ENCODE peak calls at places on chromosomes 4 and X, in six cellular contexts. V is H9, Q is IMR-90, G is mesenchymal stem cell, A is H1, N is trophoblast cell. J is an unnamed sample.

GRCh38 chrX:110454336-110454735 is 95.7 kb downstream of the RTL9 start:
- DNase-seq in V (no peak), G (no peak), N (no peak), Q (no peak), A (no peak), J (no peak)

GRCh38 chr4:56086073-56086521 is 137.4 kb downstream of the CEP135 start:
- DNase-seq in A (no peak), V (peak; percentile 42), Q (no peak), N (no peak), G (peak; percentile 4), J (no peak)

GRCh38 chr4:3442959-3443749 is 1.4 kb downstream of the HGFAC start:
- DNase-seq in Q (no peak), N (peak; percentile 50), V (peak; percentile 73), G (peak; percentile 32), A (peak; percentile 93), J (peak; percentile 50)

GRCh38 chr4:85738721-85739120 is 263.8 kb downstream of the ARHGAP24 start:
- DNase-seq in Q (no peak), V (no peak), N (no peak), G (no peak), A (no peak), J (no peak)

GRCh38 chr4:3463556-3464348 is 646 bp downstream of the DOK7 start:
- DNase-seq in N (no peak), Q (no peak), A (no peak), V (no peak), G (no peak), J (no peak)

GRCh38 chr4:181959121-181959520 is 284.1 kb upstream of the TENM3 start:
- DNase-seq in A (no peak), V (no peak), N (peak; percentile 16), Q (peak; percentile 89), G (peak; percentile 44), J (no peak)

GRCh38 chr4:42915484-42915883 is 23.0 kb downstream of the GRXCR1 start:
- DNase-seq in V (no peak), Q (no peak), N (no peak), G (no peak), A (no peak), J (no peak)

GRCh38 chr4:61489927-61490326 is 289.8 kb downstream of the ADGRL3 start:
- DNase-seq in Q (no peak), V (no peak), N (no peak), A (no peak), G (no peak), J (no peak)

GRCh38 chr4:8694226-8694625 is 101.7 kb downstream of the CPZ start:
- DNase-seq in V (no peak), N (no peak), Q (no peak), G (no peak), A (no peak), J (no peak)

GRCh38 chrX:49701948-49702347 is 6.2 kb upstream of the PAGE1 start:
- DNase-seq in A (no peak), V (no peak), Q (no peak), N (no peak), G (no peak), J (no peak)

GRCh38 chr4:183960912-183961569 is 55.9 kb downstream of the STOX2 start:
- DNase-seq in A (no peak), G (no peak), Q (no peak), N (peak; percentile 53), V (no peak), J (no peak)

GRCh38 chrX:46575991-46576392 is 2.4 kb downstream of the CHST7 start:
- DNase-seq in G (peak; percentile 42), N (no peak), V (no peak), A (no peak), Q (peak; percentile 40), J (no peak)

GRCh38 chrX:11530621-11531020 is 135.1 kb downstream of the ARHGAP6 start:
- DNase-seq in N (no peak), A (no peak), G (peak; percentile 12), Q (peak; percentile 23), V (no peak), J (no peak)

GRCh38 chr4:39950861-39951481 is 26.7 kb downstream of the PDS5A start:
- DNase-seq in A (no peak), G (peak; percentile 25), Q (peak; percentile 19), N (no peak), V (peak; percentile 7), J (no peak)

GRCh38 chr4:140300271-140300970 is 73.0 kb upstream of the SCOC start:
- DNase-seq in N (peak; percentile 26), A (peak; percentile 40), Q (peak; percentile 87), V (peak; percentile 2), G (peak; percentile 69), J (no peak)

GRCh38 chrX:131802836-131803626 is 220.1 kb upstream of the STK26 start:
- DNase-seq in G (no peak), N (peak; percentile 67), A (peak; percentile 51), V (no peak), Q (peak; percentile 52), J (no peak)

GRCh38 chrX:21802844-21803243 is 36.6 kb upstream of the MBTPS2 start:
- DNase-seq in G (no peak), N (no peak), A (no peak), V (no peak), Q (no peak), J (no peak)

GRCh38 chr4:173930329-173930967 is 353.0 kb downstream of the FBXO8 start:
- DNase-seq in A (no peak), G (no peak), Q (no peak), N (no peak), V (no peak), J (no peak)

GRCh38 chr4:38237139-38237538 is 276.9 kb downstream of the PTTG2 start:
- DNase-seq in Q (peak; percentile 55), G (peak; percentile 5), N (no peak), V (no peak), A (no peak), J (no peak)

GRCh38 chr4:185597532-185598188 is 62.4 kb upstream of the PDLIM3 start:
- DNase-seq in Q (peak; percentile 82), A (peak; percentile 81), V (peak; percentile 73), G (peak; percentile 84), N (peak; percentile 59), J (peak; percentile 67)

GRCh38 chr4:8328866-8329559 is 59.5 kb downstream of the HTRA3 start:
- DNase-seq in N (no peak), G (no peak), A (no peak), Q (no peak), V (no peak), J (no peak)

GRCh38 chr4:125316391-125316780 is 1.6 kb downstream of the FAT4 start:
- DNase-seq in V (peak; percentile 56), N (no peak), A (peak; percentile 61), G (no peak), Q (no peak), J (peak; percentile 6)

GRCh38 chr4:150321113-150321512 is 242.9 kb downstream of the DCLK2 start:
- DNase-seq in G (no peak), Q (no peak), N (no peak), A (no peak), V (no peak), J (no peak)

GRCh38 chr4:71029504-71029903 is 36.1 kb downstream of the DCK start:
- DNase-seq in N (no peak), Q (no peak), V (no peak), G (no peak), A (no peak), J (no peak)

GRCh38 chrX:107674480-107675364 is 46.4 kb downstream of the PRPS1 start:
- DNase-seq in Q (no peak), A (no peak), V (no peak), N (no peak), G (peak; percentile 97), J (no peak)

GRCh38 chr4:182764137-182764536 is 153.0 kb downstream of the DCTD start:
- DNase-seq in V (no peak), G (peak; percentile 13), A (no peak), N (no peak), Q (peak; percentile 55), J (no peak)

DNA sequence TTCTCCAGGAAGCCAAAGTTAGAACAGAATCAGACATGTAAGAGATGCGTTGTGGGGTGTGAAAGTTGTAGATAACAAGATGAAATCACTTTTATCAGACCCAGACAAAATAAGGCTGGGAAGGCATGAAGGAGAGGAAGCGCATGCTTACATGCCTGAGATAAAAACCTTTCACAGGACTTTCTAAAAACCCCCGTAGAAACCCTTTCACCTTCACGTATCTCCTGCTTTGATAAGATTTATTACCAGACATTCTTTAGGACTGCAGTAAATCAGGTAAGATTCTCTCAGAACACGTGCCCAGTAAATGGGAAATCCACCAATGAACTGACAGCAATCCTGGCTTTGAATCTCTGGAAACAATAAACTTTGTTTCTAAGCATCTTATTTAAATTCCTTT is 254.5 kb upstream of the LDB2 start:
- DNase-seq in V (no peak), A (no peak), G (no peak), N (no peak), Q (no peak), J (no peak)
- H2AFZ ChIP-seq in V (peak overlapping the region; percentile 78), A (peak overlapping the region; percentile 37), G (no peak overlapping the region), N (no peak overlapping the region), Q (no peak overlapping the region), J (no peak overlapping the region)

GRCh38 chr4:107930821-107931774 is at the start of gene CYP2U1:
- DNase-seq in G (peak; percentile 83), A (peak; percentile 87), N (peak; percentile 71), V (peak; percentile 92), Q (peak; percentile 67), J (peak; percentile 84)
- H3K23ac ChIP-seq in G (no peak within 1 kb of the TSS), A (no peak within 1 kb of the TSS), N (no peak within 1 kb of the TSS), V (no peak within 1 kb of the TSS), Q (peak within 1 kb of the TSS; percentile 82), J (peak within 1 kb of the TSS; percentile 98)

GRCh38 chr4:6468376-6468775 is 4.0 kb downstream of the PPP2R2C start:
- DNase-seq in Q (no peak), G (no peak), A (peak; percentile 4), N (no peak), V (no peak), J (no peak)

GRCh38 chr4:6469144-6469543 is 3.3 kb downstream of the PPP2R2C start:
- DNase-seq in G (no peak), N (no peak), Q (no peak), A (no peak), V (peak; percentile 7), J (no peak)

GRCh38 chr4:6471303-6472007 is 959 bp downstream of the PPP2R2C start:
- DNase-seq in A (peak; percentile 49), G (peak; percentile 6), Q (no peak), V (peak; percentile 41), N (no peak), J (no peak)

GRCh38 chr4:6470502-6471302 is 1.7 kb downstream of the PPP2R2C start:
- DNase-seq in V (peak; percentile 44), A (peak; percentile 70), G (peak; percentile 13), N (no peak), Q (peak; percentile 7), J (no peak)

DNA sequence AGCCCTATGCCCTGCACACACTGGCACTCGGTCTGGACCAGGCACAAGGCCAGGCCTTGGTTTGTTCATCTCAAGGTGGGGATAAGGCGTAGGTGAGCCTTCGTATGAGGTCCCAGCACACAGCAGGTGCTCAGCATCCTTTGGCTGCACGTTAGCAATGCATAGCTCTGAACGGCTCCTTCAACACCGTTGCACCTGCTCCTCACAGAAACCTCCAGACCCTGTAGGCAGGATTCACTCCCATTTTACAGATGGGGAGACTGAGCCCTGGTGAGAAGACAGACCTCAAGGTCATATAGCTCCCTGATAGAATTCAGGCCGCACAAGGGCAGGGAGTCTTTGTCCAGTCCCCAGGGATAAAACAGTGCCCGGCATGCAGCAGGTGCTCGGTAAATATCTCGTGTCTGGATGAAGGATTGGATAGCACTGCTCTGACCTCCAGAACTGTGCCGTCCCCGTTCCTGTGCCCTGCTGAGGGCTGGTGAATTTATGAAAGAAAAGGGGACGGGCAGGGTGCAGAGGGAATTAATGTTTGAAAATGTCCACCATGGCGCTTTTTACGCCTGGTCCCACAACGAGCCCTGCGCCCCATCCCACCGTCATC is 2.4 kb downstream of the PPP2R2C start:
- DNase-seq in Q (no peak), N (no peak), G (no peak), V (peak; percentile 20), A (no peak), J (no peak)
- H2AFZ ChIP-seq in Q (peak overlapping the region; percentile 85), N (no peak overlapping the region), G (no peak overlapping the region), V (no peak overlapping the region), A (peak overlapping the region; percentile 14), J (peak overlapping the region; percentile 94)

GRCh38 chr4:101398807-101399206 is 51.5 kb upstream of the PPP3CA start:
- DNase-seq in G (no peak), N (no peak), Q (no peak), A (no peak), V (no peak), J (no peak)
- H3K23ac ChIP-seq in G (no peak overlapping the region), N (no peak overlapping the region), Q (no peak overlapping the region), A (no peak overlapping the region), V (no peak overlapping the region), J (no peak overlapping the region)

J was measured in neuronal stem cell.